ENCODE peak calls at places on chromosomes 16 and 17, in six cellular contexts. P is C1 segment of cervical spinal cord; V is psoas muscle; X is stimulated activated CD8-positive, alpha-beta memory T cell treated with anti-CD3 and anti-CD28 coated beads, Interleukin-7, amount 100 ng/mL, for 1 hour; A is GM18507; E is breast epithelium. B is an unnamed sample.

GRCh38 chr16:66376577-66377326 is 10.3 kb downstream of the CDH5 start:
- DNase-seq in A (no peak), X (no peak), V (no peak), E (no peak), P (no peak), B (no peak)

GRCh38 chr17:64212122-64212521 is 50.9 kb downstream of the TEX2 start:
- DNase-seq in X (no peak), V (no peak), E (no peak), P (no peak), A (no peak), B (no peak)

GRCh38 chr16:5007256-5007655 is 26.5 kb downstream of the NAGPA start:
- DNase-seq in A (no peak), V (no peak), X (no peak), P (no peak), E (no peak), B (no peak)

GRCh38 chr16:27319257-27319965 is 5.6 kb downstream of the IL4R start:
- DNase-seq in P (no peak), V (no peak), X (no peak), E (no peak), A (no peak), B (no peak)

GRCh38 chr17:72978593-72979218 is 113.8 kb downstream of the SLC39A11 start:
- DNase-seq in A (no peak), P (no peak), E (no peak), V (no peak), X (no peak), B (no peak)

GRCh38 chr16:78705694-78706093 is 606.2 kb downstream of the WWOX start:
- DNase-seq in P (no peak), X (no peak), A (no peak), V (no peak), E (no peak), B (no peak)

GRCh38 chr16:10256855-10257641 is 74.8 kb upstream of the GRIN2A start:
- DNase-seq in A (peak; percentile 54), V (no peak), P (no peak), X (peak; percentile 3), E (peak; percentile 55), B (peak; percentile 14)

GRCh38 chr17:28898261-28898955 is 875 bp upstream of the FLOT2 start:
- DNase-seq in A (no peak), V (no peak), X (no peak), P (no peak), E (no peak), B (no peak)

GRCh38 chr17:1906622-1907021 is 76.8 kb downstream of the RPA1 start:
- DNase-seq in A (no peak), P (peak; percentile 34), E (no peak), X (no peak), V (no peak), B (no peak)